ENCODE peak calls at places on chromosomes 6 and 20, in nine cellular contexts. J is hepatocyte, W is GM12878, X is AG09309, Z is sigmoid colon, C is A549, K is fibroblast of pulmonary artery, I is cardiac muscle cell, U is fibroblast of lung. B is an unnamed sample.

GRCh38 chr6:62652692-62653328 is 366.8 kb upstream of the KHDRBS2 start:
- DNase-seq in K (peak; percentile 22), W (no peak), Z (no peak), I (peak; percentile 24), J (no peak), U (peak; percentile 26), X (no peak), C (peak; percentile 3), B (no peak)

GRCh38 chr6:31079656-31080261 is 32.6 kb downstream of the C6orf15 start:
- DNase-seq in I (peak; percentile 80), W (no peak), Z (peak; percentile 74), J (peak; percentile 82), K (peak; percentile 76), X (no peak), C (peak; percentile 53), U (peak; percentile 68), B (peak; percentile 86)

GRCh38 chr20:25020901-25021301 is 28.4 kb upstream of the APMAP start:
- DNase-seq in I (no peak), C (no peak), W (no peak), X (no peak), U (no peak), Z (peak; percentile 48), K (no peak), J (no peak), B (no peak)

GRCh38 chr20:33444797-33445560 is 1.4 kb upstream of the SNTA1 start:
- DNase-seq in K (no peak), U (peak; percentile 29), I (peak; percentile 46), C (peak; percentile 36), Z (no peak), X (no peak), W (no peak), J (peak; percentile 55), B (peak; percentile 50)

GRCh38 chr6:166420351-166420750 is 37.6 kb upstream of the MPC1 start:
- DNase-seq in I (peak; percentile 12), J (peak; percentile 68), C (peak; percentile 52), Z (no peak), U (peak; percentile 44), K (peak; percentile 49), W (no peak), X (no peak), B (no peak)

GRCh38 chr6:117265425-117266266 is at the start of gene VGLL2:
- DNase-seq in I (peak; percentile 85), U (peak; percentile 31), J (peak; percentile 74), C (no peak), X (no peak), W (no peak), Z (peak; percentile 65), K (peak; percentile 48), B (peak; percentile 73)

GRCh38 chr6:7042654-7043545 is 64.9 kb upstream of the RREB1 start:
- DNase-seq in Z (no peak), W (no peak), U (no peak), C (no peak), J (peak; percentile 71), I (peak; percentile 62), X (no peak), K (no peak), B (peak; percentile 64)

GRCh38 chr6:19842030-19842429 is 4.9 kb downstream of the ID4 start:
- DNase-seq in W (no peak), C (no peak), U (no peak), I (no peak), X (no peak), Z (no peak), K (peak; percentile 18), J (no peak), B (no peak)

GRCh38 chr20:39021748-39022147 is 59.6 kb downstream of the DHX35 start:
- DNase-seq in U (no peak), X (no peak), C (no peak), W (peak; percentile 58), K (no peak), J (no peak), Z (no peak), I (no peak), B (no peak)

GRCh38 chr6:166050559-166050958 is 117.1 kb downstream of the TBXT start:
- DNase-seq in K (no peak), U (no peak), X (no peak), W (no peak), C (no peak), J (no peak), Z (no peak), I (no peak), B (no peak)

GRCh38 chr6:13711384-13711725 is 280 bp downstream of the RANBP9 start:
- DNase-seq in X (no peak), I (no peak), K (no peak), Z (no peak), W (no peak), J (no peak), C (no peak), U (no peak), B (no peak)

GRCh38 chr6:33744895-33745546 is 1.7 kb downstream of the IP6K3 start:
- DNase-seq in W (no peak), K (no peak), X (no peak), I (no peak), Z (peak; percentile 94), C (no peak), U (no peak), J (peak; percentile 73), B (peak; percentile 66)

GRCh38 chr6:33746651-33747100 is at the start of gene IP6K3:
- DNase-seq in K (no peak), I (peak; percentile 61), U (peak; percentile 66), J (peak; percentile 56), Z (peak; percentile 86), W (no peak), C (no peak), X (no peak), B (no peak)

GRCh38 chr6:33745558-33745957 is 1.1 kb downstream of the IP6K3 start:
- DNase-seq in I (no peak), X (no peak), C (no peak), K (no peak), J (peak; percentile 56), U (peak; percentile 65), W (no peak), Z (peak; percentile 78), B (no peak)

GRCh38 chr6:33747823-33748222 is 1.1 kb upstream of the IP6K3 start:
- DNase-seq in W (no peak), I (no peak), Z (no peak), K (no peak), U (no peak), X (no peak), C (no peak), J (no peak), B (no peak)

GRCh38 chr6:33746036-33746600 is 587 bp downstream of the IP6K3 start:
- DNase-seq in Z (peak; percentile 96), C (no peak), K (peak; percentile 57), U (peak; percentile 81), W (no peak), I (no peak), J (peak; percentile 77), X (no peak), B (peak; percentile 61)
- TF ChIP-seq CTCF in Z (no peak), C (no peak), K (no peak), U (no peak), W (no peak), I (peak; percentile 9), J (peak; percentile 4), X (peak; percentile 2), B (peak; percentile 12)

GRCh38 chr6:45554596-45554995 is 176.9 kb upstream of the SUPT3H start:
- DNase-seq in C (no peak), K (no peak), U (no peak), J (no peak), W (no peak), I (no peak), Z (no peak), X (no peak), B (no peak)

GRCh38 chr6:45556828-45557227 is 179.1 kb upstream of the SUPT3H start:
- DNase-seq in C (no peak), K (no peak), W (no peak), X (no peak), U (no peak), I (no peak), J (no peak), Z (no peak), B (no peak)

GRCh38 chr6:45553730-45554344 is 176.1 kb upstream of the SUPT3H start:
- DNase-seq in J (no peak), X (no peak), W (no peak), K (no peak), U (no peak), I (no peak), C (no peak), Z (no peak), B (no peak)

GRCh38 chr6:45557454-45557853 is 179.7 kb upstream of the SUPT3H start:
- DNase-seq in C (no peak), I (no peak), X (no peak), W (no peak), U (no peak), Z (no peak), J (no peak), K (no peak), B (no peak)

GRCh38 chr6:45555981-45556771 is 178.4 kb upstream of the SUPT3H start:
- DNase-seq in K (peak; percentile 38), I (no peak), Z (peak; percentile 73), C (no peak), W (no peak), U (peak; percentile 68), J (peak; percentile 37), X (no peak), B (no peak)
- H3K4me3 ChIP-seq in K (peak overlapping the region; percentile 40), I (no peak overlapping the region), Z (peak overlapping the region; percentile 21), C (no peak overlapping the region), W (no peak overlapping the region), U (peak overlapping the region; percentile 49), J (no peak overlapping the region), X (peak overlapping the region; percentile 31), B (no peak overlapping the region)

GRCh38 chr20:16701296-16701695 is 28.5 kb upstream of the SNRPB2 start:
- DNase-seq in X (no peak), U (no peak), I (peak; percentile 6), W (no peak), C (peak; percentile 33), Z (no peak), K (peak; percentile 1), J (no peak), B (peak; percentile 48)
- TF ChIP-seq CTCF in X (peak; percentile 26), U (peak; percentile 9), I (peak; percentile 23), W (peak; percentile 50), C (peak; percentile 14), Z (no peak), K (peak; percentile 22), J (peak; percentile 29), B (peak; percentile 48)

GRCh38 chr6:37005827-37006514 is 516 bp downstream of the FGD2 start:
- DNase-seq in I (no peak), K (no peak), C (no peak), W (no peak), X (no peak), U (no peak), J (no peak), Z (no peak), B (no peak)

GRCh38 chr6:37006793-37007339 is 1.4 kb downstream of the FGD2 start:
- DNase-seq in K (peak; percentile 14), C (no peak), J (no peak), X (no peak), Z (no peak), I (no peak), U (no peak), W (no peak), B (no peak)

GRCh38 chr6:37004044-37004984 is 1.1 kb upstream of the FGD2 start:
- DNase-seq in K (no peak), W (no peak), I (no peak), J (no peak), Z (no peak), U (no peak), C (no peak), X (no peak), B (no peak)

GRCh38 chr6:37007340-37008043 is 2.0 kb downstream of the FGD2 start:
- DNase-seq in Z (no peak), X (no peak), I (no peak), W (no peak), J (no peak), C (no peak), K (no peak), U (no peak), B (no peak)

GRCh38 chr6:37005061-37005810 is at the start of gene FGD2:
- DNase-seq in X (no peak), U (no peak), C (no peak), W (no peak), Z (no peak), J (no peak), I (no peak), K (no peak), B (no peak)
- H3K4me3 ChIP-seq in X (no peak within 1 kb of the TSS), U (no peak within 1 kb of the TSS), C (no peak within 1 kb of the TSS), W (peak within 1 kb of the TSS; percentile 81), Z (peak within 1 kb of the TSS; percentile 20), J (no peak within 1 kb of the TSS), I (no peak within 1 kb of the TSS), K (no peak within 1 kb of the TSS), B (no peak within 1 kb of the TSS)

B was measured in WERI-Rb-1.